ENCODE peak calls at places on chromosomes 1 and 21, in ten cellular contexts. One of them, this sample, is unnamed.

GRCh38 chr1:173475564-173476196 is 1.5 kb upstream of the PRDX6 start:
- DNase-seq in uterus: no peak
- DNase-seq in A549: no peak
- DNase-seq in stomach: no peak
- DNase-seq in AG09319: peak
- DNase-seq in WTC11: no peak
- DNase-seq in heart left ventricle: no peak
- DNase-seq in left lung: no peak
- DNase-seq in bronchial epithelial cell: peak
- DNase-seq in HFF-Myc: no peak
- DNase-seq in this sample: no peak

GRCh38 chr1:17826165-17826488 is 71.0 kb downstream of the ACTL8 start:
- DNase-seq in uterus: no peak
- DNase-seq in A549: peak
- DNase-seq in stomach: peak
- DNase-seq in AG09319: no peak
- DNase-seq in WTC11: peak
- DNase-seq in heart left ventricle: peak
- DNase-seq in left lung: no peak
- DNase-seq in bronchial epithelial cell: no peak
- DNase-seq in HFF-Myc: no peak
- DNase-seq in this sample: no peak

GRCh38 chr1:24206516-24207394 is 19.7 kb upstream of the IFNLR1 start:
- DNase-seq in uterus: no peak
- DNase-seq in A549: no peak
- DNase-seq in stomach: peak
- DNase-seq in AG09319: no peak
- DNase-seq in WTC11: no peak
- DNase-seq in heart left ventricle: no peak
- DNase-seq in left lung: no peak
- DNase-seq in bronchial epithelial cell: peak
- DNase-seq in HFF-Myc: no peak
- DNase-seq in this sample: no peak

GRCh38 chr1:21912038-21912758 is 24.9 kb downstream of the HSPG2 start:
- DNase-seq in uterus: no peak
- DNase-seq in A549: no peak
- DNase-seq in stomach: no peak
- DNase-seq in AG09319: no peak
- DNase-seq in WTC11: no peak
- DNase-seq in heart left ventricle: no peak
- DNase-seq in left lung: no peak
- DNase-seq in bronchial epithelial cell: no peak
- DNase-seq in HFF-Myc: no peak
- DNase-seq in this sample: no peak

GRCh38 chr21:45019076-45019886 is 55.1 kb upstream of the ADARB1 start:
- DNase-seq in uterus: peak
- DNase-seq in A549: no peak
- DNase-seq in stomach: no peak
- DNase-seq in AG09319: no peak
- DNase-seq in WTC11: peak
- DNase-seq in heart left ventricle: peak
- DNase-seq in left lung: peak
- DNase-seq in bronchial epithelial cell: no peak
- DNase-seq in HFF-Myc: no peak
- DNase-seq in this sample: no peak

GRCh38 chr21:45011911-45012660 is 62.3 kb upstream of the ADARB1 start:
- DNase-seq in uterus: peak
- DNase-seq in A549: peak
- DNase-seq in stomach: no peak
- DNase-seq in AG09319: peak
- DNase-seq in WTC11: peak
- DNase-seq in heart left ventricle: peak
- DNase-seq in left lung: peak
- DNase-seq in bronchial epithelial cell: peak
- DNase-seq in HFF-Myc: peak
- DNase-seq in this sample: no peak

GRCh38 chr21:45364464-45365185 is 40.3 kb upstream of the COL18A1 start:
- DNase-seq in uterus: peak
- DNase-seq in A549: peak
- DNase-seq in stomach: no peak
- DNase-seq in AG09319: no peak
- DNase-seq in WTC11: no peak
- DNase-seq in heart left ventricle: peak
- DNase-seq in left lung: peak
- DNase-seq in bronchial epithelial cell: no peak
- DNase-seq in HFF-Myc: no peak
- DNase-seq in this sample: no peak

GRCh38 chr1:85707267-85707989 is 805 bp downstream of the ZNHIT6 start:
- DNase-seq in uterus: no peak
- DNase-seq in A549: no peak
- DNase-seq in stomach: no peak
- DNase-seq in AG09319: no peak
- DNase-seq in WTC11: no peak
- DNase-seq in heart left ventricle: no peak
- DNase-seq in left lung: no peak
- DNase-seq in bronchial epithelial cell: peak
- DNase-seq in HFF-Myc: no peak
- DNase-seq in this sample: no peak

DNA sequence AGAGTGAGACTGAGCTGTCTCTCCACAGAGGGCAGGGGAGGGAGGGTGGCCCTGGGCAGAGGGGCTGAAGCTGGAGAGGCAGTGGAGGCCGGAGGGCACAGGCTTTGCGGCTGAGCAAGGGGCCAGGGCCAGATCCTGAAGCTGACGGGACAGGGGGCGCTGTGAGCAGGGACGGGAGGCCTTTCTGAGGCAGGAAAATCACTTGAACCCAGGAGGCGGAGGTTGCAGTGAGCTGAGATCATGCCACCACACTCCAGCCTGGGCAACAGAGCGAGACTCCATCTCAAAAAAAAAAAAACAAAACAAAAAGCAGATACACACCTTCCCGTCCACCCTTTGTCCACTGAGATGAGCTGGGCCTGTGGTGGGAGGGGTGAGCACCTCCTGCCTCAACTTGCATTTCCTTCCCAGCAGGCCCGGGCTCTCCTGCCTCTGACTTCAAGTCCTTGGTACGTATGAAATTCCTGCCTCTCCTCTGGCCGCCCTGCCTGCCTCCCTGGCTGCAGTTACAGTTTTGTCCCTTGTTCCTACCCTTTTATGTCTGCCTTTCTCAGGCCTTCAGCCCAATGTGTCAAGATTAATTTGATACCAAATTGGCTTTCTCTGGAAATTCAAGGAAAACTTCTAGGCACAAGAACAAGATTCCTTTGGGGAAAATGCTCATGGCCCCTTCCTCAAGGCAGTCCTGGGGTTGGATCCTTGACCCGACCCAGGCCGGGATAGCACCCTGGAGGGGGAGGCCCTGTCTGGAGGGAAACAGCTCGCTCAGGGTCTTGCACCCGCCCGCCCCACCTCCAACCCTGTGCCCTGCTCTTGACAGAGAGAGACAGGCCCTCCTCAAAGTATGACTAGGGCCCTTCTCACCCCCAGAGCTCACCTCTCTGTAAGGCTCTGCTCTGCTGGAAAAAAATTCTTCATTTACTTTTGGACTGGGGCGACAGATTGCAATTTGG is 11.2 kb upstream of the ADAMTSL4 start:
- DNase-seq in uterus: no peak
- DNase-seq in A549: no peak
- DNase-seq in stomach: no peak
- DNase-seq in AG09319: peak
- DNase-seq in WTC11: peak
- DNase-seq in heart left ventricle: no peak
- DNase-seq in left lung: no peak
- DNase-seq in bronchial epithelial cell: peak
- DNase-seq in HFF-Myc: no peak
- DNase-seq in this sample: no peak
- TF ChIP-seq CTCF in uterus: no peak
- TF ChIP-seq CTCF in A549: no peak
- TF ChIP-seq CTCF in stomach: no peak
- TF ChIP-seq CTCF in AG09319: peak
- TF ChIP-seq CTCF in WTC11: no peak
- TF ChIP-seq CTCF in heart left ventricle: no peak
- TF ChIP-seq CTCF in left lung: no peak
- TF ChIP-seq CTCF in bronchial epithelial cell: no peak
- TF ChIP-seq CTCF in HFF-Myc: no peak
- TF ChIP-seq CTCF in this sample: no peak

GRCh38 chr1:187931781-187932180 is 1103.0 kb downstream of the PLA2G4A start:
- DNase-seq in uterus: no peak
- DNase-seq in A549: no peak
- DNase-seq in stomach: no peak
- DNase-seq in AG09319: no peak
- DNase-seq in WTC11: no peak
- DNase-seq in heart left ventricle: no peak
- DNase-seq in left lung: no peak
- DNase-seq in bronchial epithelial cell: no peak
- DNase-seq in HFF-Myc: no peak
- DNase-seq in this sample: no peak

GRCh38 chr1:187924252-187924651 is 1095.5 kb downstream of the PLA2G4A start:
- DNase-seq in uterus: no peak
- DNase-seq in A549: no peak
- DNase-seq in stomach: no peak
- DNase-seq in AG09319: no peak
- DNase-seq in WTC11: no peak
- DNase-seq in heart left ventricle: no peak
- DNase-seq in left lung: no peak
- DNase-seq in bronchial epithelial cell: no peak
- DNase-seq in HFF-Myc: no peak
- DNase-seq in this sample: no peak

GRCh38 chr1:187933562-187934419 is 1105.0 kb downstream of the PLA2G4A start:
- DNase-seq in uterus: no peak
- DNase-seq in A549: no peak
- DNase-seq in stomach: no peak
- DNase-seq in AG09319: no peak
- DNase-seq in WTC11: no peak
- DNase-seq in heart left ventricle: no peak
- DNase-seq in left lung: no peak
- DNase-seq in bronchial epithelial cell: no peak
- DNase-seq in HFF-Myc: no peak
- DNase-seq in this sample: no peak

GRCh38 chr1:187928717-187929116 is 1100.0 kb downstream of the PLA2G4A start:
- DNase-seq in uterus: no peak
- DNase-seq in A549: no peak
- DNase-seq in stomach: no peak
- DNase-seq in AG09319: no peak
- DNase-seq in WTC11: no peak
- DNase-seq in heart left ventricle: no peak
- DNase-seq in left lung: no peak
- DNase-seq in bronchial epithelial cell: no peak
- DNase-seq in HFF-Myc: no peak
- DNase-seq in this sample: no peak

GRCh38 chr1:187928288-187928687 is 1099.5 kb downstream of the PLA2G4A start:
- DNase-seq in uterus: no peak
- DNase-seq in A549: peak
- DNase-seq in stomach: no peak
- DNase-seq in AG09319: no peak
- DNase-seq in WTC11: peak
- DNase-seq in heart left ventricle: no peak
- DNase-seq in left lung: no peak
- DNase-seq in bronchial epithelial cell: peak
- DNase-seq in HFF-Myc: no peak
- DNase-seq in this sample: no peak
- TF ChIP-seq CTCF in uterus: no peak
- TF ChIP-seq CTCF in A549: peak
- TF ChIP-seq CTCF in stomach: no peak
- TF ChIP-seq CTCF in AG09319: no peak
- TF ChIP-seq CTCF in WTC11: peak
- TF ChIP-seq CTCF in heart left ventricle: no peak
- TF ChIP-seq CTCF in left lung: no peak
- TF ChIP-seq CTCF in bronchial epithelial cell: peak
- TF ChIP-seq CTCF in HFF-Myc: peak
- TF ChIP-seq CTCF in this sample: no peak

DNA sequence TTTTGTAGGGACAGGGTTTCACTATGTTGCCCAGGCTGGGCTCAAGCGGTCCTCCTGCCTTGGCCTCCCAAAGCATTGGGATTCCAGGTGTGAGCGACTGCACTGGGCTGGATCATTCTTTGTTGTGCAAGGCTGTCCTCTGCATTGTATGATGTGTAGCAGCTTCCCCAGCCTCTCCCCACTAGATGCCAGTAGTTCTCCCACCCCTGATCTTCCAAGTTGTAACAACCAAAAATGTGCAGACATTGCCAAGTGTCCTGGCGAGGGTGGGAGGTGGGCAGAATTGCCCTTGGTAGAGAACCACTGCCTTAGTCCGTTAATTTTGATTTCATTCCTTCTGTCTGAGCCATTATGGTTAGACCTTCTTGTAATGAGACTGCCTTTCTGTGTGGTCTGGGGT is 7.2 kb downstream of the GALNT2 start:
- DNase-seq in uterus: no peak
- DNase-seq in A549: no peak
- DNase-seq in stomach: no peak
- DNase-seq in AG09319: no peak
- DNase-seq in WTC11: no peak
- DNase-seq in heart left ventricle: no peak
- DNase-seq in left lung: no peak
- DNase-seq in bronchial epithelial cell: no peak
- DNase-seq in HFF-Myc: no peak
- DNase-seq in this sample: no peak
- TF ChIP-seq CTCF in uterus: no peak
- TF ChIP-seq CTCF in A549: no peak
- TF ChIP-seq CTCF in stomach: no peak
- TF ChIP-seq CTCF in AG09319: no peak
- TF ChIP-seq CTCF in WTC11: no peak
- TF ChIP-seq CTCF in heart left ventricle: no peak
- TF ChIP-seq CTCF in left lung: no peak
- TF ChIP-seq CTCF in bronchial epithelial cell: no peak
- TF ChIP-seq CTCF in HFF-Myc: no peak
- TF ChIP-seq CTCF in this sample: no peak

GRCh38 chr1:29362764-29363163 is 126.4 kb downstream of the PTPRU start:
- DNase-seq in uterus: no peak
- DNase-seq in A549: no peak
- DNase-seq in stomach: no peak
- DNase-seq in AG09319: no peak
- DNase-seq in WTC11: no peak
- DNase-seq in heart left ventricle: no peak
- DNase-seq in left lung: no peak
- DNase-seq in bronchial epithelial cell: no peak
- DNase-seq in HFF-Myc: no peak
- DNase-seq in this sample: no peak

GRCh38 chr1:29360768-29361167 is 124.4 kb downstream of the PTPRU start:
- DNase-seq in uterus: no peak
- DNase-seq in A549: no peak
- DNase-seq in stomach: no peak
- DNase-seq in AG09319: no peak
- DNase-seq in WTC11: no peak
- DNase-seq in heart left ventricle: no peak
- DNase-seq in left lung: no peak
- DNase-seq in bronchial epithelial cell: no peak
- DNase-seq in HFF-Myc: no peak
- DNase-seq in this sample: no peak

GRCh38 chr1:29362116-29362515 is 125.8 kb downstream of the PTPRU start:
- DNase-seq in uterus: no peak
- DNase-seq in A549: no peak
- DNase-seq in stomach: no peak
- DNase-seq in AG09319: no peak
- DNase-seq in WTC11: no peak
- DNase-seq in heart left ventricle: no peak
- DNase-seq in left lung: no peak
- DNase-seq in bronchial epithelial cell: no peak
- DNase-seq in HFF-Myc: no peak
- DNase-seq in this sample: no peak

GRCh38 chr1:29363536-29363935 is 127.2 kb downstream of the PTPRU start:
- DNase-seq in uterus: no peak
- DNase-seq in A549: no peak
- DNase-seq in stomach: no peak
- DNase-seq in AG09319: no peak
- DNase-seq in WTC11: no peak
- DNase-seq in heart left ventricle: no peak
- DNase-seq in left lung: no peak
- DNase-seq in bronchial epithelial cell: no peak
- DNase-seq in HFF-Myc: no peak
- DNase-seq in this sample: no peak

DNA sequence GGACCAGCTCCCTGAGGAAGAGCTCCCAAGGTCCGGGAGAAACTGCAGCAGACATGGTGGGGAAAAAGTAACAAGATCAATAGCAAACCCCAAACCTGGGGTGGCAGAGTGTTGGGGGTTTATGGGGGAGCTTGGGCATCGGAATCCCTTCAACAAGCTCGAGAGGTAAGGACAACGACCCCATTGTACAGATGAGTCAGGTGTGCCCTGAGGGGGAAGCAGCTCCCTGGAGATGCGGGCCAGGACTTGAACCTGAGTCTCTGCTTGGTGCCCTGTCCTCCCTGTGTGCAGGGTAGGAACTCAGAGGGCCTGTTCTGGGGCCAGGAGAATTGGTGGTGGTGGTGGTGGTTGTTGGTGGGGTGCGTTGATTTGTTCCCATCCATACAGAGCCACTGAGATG is 125.4 kb downstream of the PTPRU start:
- DNase-seq in uterus: no peak
- DNase-seq in A549: no peak
- DNase-seq in stomach: no peak
- DNase-seq in AG09319: no peak
- DNase-seq in WTC11: no peak
- DNase-seq in heart left ventricle: no peak
- DNase-seq in left lung: no peak
- DNase-seq in bronchial epithelial cell: no peak
- DNase-seq in HFF-Myc: no peak
- DNase-seq in this sample: no peak
- TF ChIP-seq CTCF in uterus: no peak
- TF ChIP-seq CTCF in A549: no peak
- TF ChIP-seq CTCF in stomach: no peak
- TF ChIP-seq CTCF in AG09319: no peak
- TF ChIP-seq CTCF in WTC11: no peak
- TF ChIP-seq CTCF in heart left ventricle: no peak
- TF ChIP-seq CTCF in left lung: no peak
- TF ChIP-seq CTCF in bronchial epithelial cell: no peak
- TF ChIP-seq CTCF in HFF-Myc: no peak
- TF ChIP-seq CTCF in this sample: no peak